ENCODE peak calls at places on chromosomes 7 and 10, in ten cellular contexts. One of them, this sample, is unnamed.

GRCh38 chr7:158549176-158549833 is 38.3 kb downstream of the PTPRN2 start:
- DNase-seq in T-cell: no peak
- DNase-seq in B cell: no peak
- DNase-seq in K562: no peak
- DNase-seq in HL-60: no peak
- DNase-seq in cerebellum: peak; percentile 21
- DNase-seq in HT-29: no peak
- DNase-seq in RCC 7860: no peak
- DNase-seq in CD8-positive, alpha-beta memory T cell: no peak
- DNase-seq in RWPE1: no peak
- DNase-seq in this sample: no peak

GRCh38 chr7:157255201-157255606 is 81.6 kb upstream of the DNAJB6 start:
- DNase-seq in T-cell: no peak
- DNase-seq in B cell: no peak
- DNase-seq in K562: no peak
- DNase-seq in HL-60: no peak
- DNase-seq in cerebellum: no peak
- DNase-seq in HT-29: no peak
- DNase-seq in RCC 7860: no peak
- DNase-seq in CD8-positive, alpha-beta memory T cell: no peak
- DNase-seq in RWPE1: no peak
- DNase-seq in this sample: no peak

GRCh38 chr10:113965683-113966082 is 78.0 kb upstream of the ADRB1 start:
- DNase-seq in T-cell: no peak
- DNase-seq in B cell: peak; percentile 31
- DNase-seq in K562: no peak
- DNase-seq in HL-60: peak; percentile 78
- DNase-seq in cerebellum: no peak
- DNase-seq in HT-29: no peak
- DNase-seq in RCC 7860: no peak
- DNase-seq in CD8-positive, alpha-beta memory T cell: no peak
- DNase-seq in RWPE1: no peak
- DNase-seq in this sample: no peak

GRCh38 chr10:51074238-51075028 is at the start of gene PRKG1:
- DNase-seq in T-cell: no peak
- DNase-seq in B cell: no peak
- DNase-seq in K562: no peak
- DNase-seq in HL-60: no peak
- DNase-seq in cerebellum: peak; percentile 10
- DNase-seq in HT-29: no peak
- DNase-seq in RCC 7860: no peak
- DNase-seq in CD8-positive, alpha-beta memory T cell: no peak
- DNase-seq in RWPE1: peak; percentile 45
- DNase-seq in this sample: no peak

GRCh38 chr10:3091921-3092320 is 24.6 kb downstream of the PFKP start:
- DNase-seq in T-cell: no peak
- DNase-seq in B cell: no peak
- DNase-seq in K562: no peak
- DNase-seq in HL-60: no peak
- DNase-seq in cerebellum: no peak
- DNase-seq in HT-29: no peak
- DNase-seq in RCC 7860: no peak
- DNase-seq in CD8-positive, alpha-beta memory T cell: no peak
- DNase-seq in RWPE1: no peak
- DNase-seq in this sample: no peak

GRCh38 chr7:102277901-102278300 is 8.8 kb upstream of the SH2B2 start:
- DNase-seq in T-cell: no peak
- DNase-seq in B cell: no peak
- DNase-seq in K562: no peak
- DNase-seq in HL-60: no peak
- DNase-seq in cerebellum: no peak
- DNase-seq in HT-29: no peak
- DNase-seq in RCC 7860: no peak
- DNase-seq in CD8-positive, alpha-beta memory T cell: no peak
- DNase-seq in RWPE1: no peak
- DNase-seq in this sample: no peak

GRCh38 chr10:120386196-120386595 is 70.8 kb upstream of the PLPP4 start:
- DNase-seq in T-cell: no peak
- DNase-seq in B cell: no peak
- DNase-seq in K562: no peak
- DNase-seq in HL-60: no peak
- DNase-seq in cerebellum: no peak
- DNase-seq in HT-29: no peak
- DNase-seq in RCC 7860: no peak
- DNase-seq in CD8-positive, alpha-beta memory T cell: no peak
- DNase-seq in RWPE1: no peak
- DNase-seq in this sample: no peak

GRCh38 chr10:68871731-68872342 is 29.3 kb upstream of the DDX50 start:
- DNase-seq in T-cell: no peak
- DNase-seq in B cell: no peak
- DNase-seq in K562: no peak
- DNase-seq in HL-60: no peak
- DNase-seq in cerebellum: no peak
- DNase-seq in HT-29: no peak
- DNase-seq in RCC 7860: peak; percentile 56
- DNase-seq in CD8-positive, alpha-beta memory T cell: no peak
- DNase-seq in RWPE1: no peak
- DNase-seq in this sample: no peak

GRCh38 chr7:128909605-128910568 is 622 bp downstream of the KCP start:
- DNase-seq in T-cell: no peak
- DNase-seq in B cell: no peak
- DNase-seq in K562: no peak
- DNase-seq in HL-60: no peak
- DNase-seq in cerebellum: no peak
- DNase-seq in HT-29: no peak
- DNase-seq in RCC 7860: peak; percentile 59
- DNase-seq in CD8-positive, alpha-beta memory T cell: no peak
- DNase-seq in RWPE1: no peak
- DNase-seq in this sample: no peak

GRCh38 chr10:6581750-6582697 is 1.9 kb upstream of the PRKCQ start:
- DNase-seq in T-cell: no peak
- DNase-seq in B cell: no peak
- DNase-seq in K562: peak; percentile 30
- DNase-seq in HL-60: no peak
- DNase-seq in cerebellum: no peak
- DNase-seq in HT-29: no peak
- DNase-seq in RCC 7860: no peak
- DNase-seq in CD8-positive, alpha-beta memory T cell: no peak
- DNase-seq in RWPE1: no peak
- DNase-seq in this sample: no peak

GRCh38 chr7:143126146-143126545 is 5.7 kb upstream of the PIP start:
- DNase-seq in T-cell: no peak
- DNase-seq in B cell: peak; percentile 22
- DNase-seq in K562: no peak
- DNase-seq in HL-60: peak; percentile 51
- DNase-seq in cerebellum: no peak
- DNase-seq in HT-29: no peak
- DNase-seq in RCC 7860: no peak
- DNase-seq in CD8-positive, alpha-beta memory T cell: no peak
- DNase-seq in RWPE1: no peak
- DNase-seq in this sample: no peak

GRCh38 chr7:15684834-15685233 is 1.6 kb downstream of the MEOX2 start:
- DNase-seq in T-cell: no peak
- DNase-seq in B cell: no peak
- DNase-seq in K562: no peak
- DNase-seq in HL-60: no peak
- DNase-seq in cerebellum: no peak
- DNase-seq in HT-29: no peak
- DNase-seq in RCC 7860: no peak
- DNase-seq in CD8-positive, alpha-beta memory T cell: no peak
- DNase-seq in RWPE1: no peak
- DNase-seq in this sample: no peak

GRCh38 chr10:533611-534566 is 155.6 kb downstream of the DIP2C start:
- DNase-seq in T-cell: no peak
- DNase-seq in B cell: no peak
- DNase-seq in K562: no peak
- DNase-seq in HL-60: no peak
- DNase-seq in cerebellum: no peak
- DNase-seq in HT-29: no peak
- DNase-seq in RCC 7860: no peak
- DNase-seq in CD8-positive, alpha-beta memory T cell: no peak
- DNase-seq in RWPE1: no peak
- DNase-seq in this sample: no peak

GRCh38 chr10:75040576-75040975 is 70.9 kb upstream of the SAMD8 start:
- DNase-seq in T-cell: no peak
- DNase-seq in B cell: no peak
- DNase-seq in K562: no peak
- DNase-seq in HL-60: no peak
- DNase-seq in cerebellum: no peak
- DNase-seq in HT-29: no peak
- DNase-seq in RCC 7860: no peak
- DNase-seq in CD8-positive, alpha-beta memory T cell: no peak
- DNase-seq in RWPE1: no peak
- DNase-seq in this sample: no peak

GRCh38 chr10:126058104-126058503 is 161.7 kb downstream of the FANK1 start:
- DNase-seq in T-cell: no peak
- DNase-seq in B cell: no peak
- DNase-seq in K562: no peak
- DNase-seq in HL-60: no peak
- DNase-seq in cerebellum: no peak
- DNase-seq in HT-29: no peak
- DNase-seq in RCC 7860: no peak
- DNase-seq in CD8-positive, alpha-beta memory T cell: no peak
- DNase-seq in RWPE1: no peak
- DNase-seq in this sample: no peak

This sample was measured in activated T-helper 2 cell treated with anti-CD3 and anti-CD28 coated beads, Interferon-gamma antibody, Interleukin-2, Interleukin-4, amounts not matched to agents 10 μg/mL and 5 μg/mL and 100 μg/mL, durations not matched to agents 14 hours and 24 hours and 36 hours.